ENCODE peak calls at places on chromosomes 7 and 10, in four cellular contexts. C is IMR-90, S is trophoblast cell, W is neuronal stem cell. J is an unnamed sample.

GRCh38 chr7:43764039-43764789 is 5.7 kb downstream of the BLVRA start:
- DNase-seq in C (no peak), S (peak; percentile 35), W (no peak), J (no peak)

GRCh38 chr7:120991570-120991969 is 3.1 kb downstream of the CPED1 start:
- DNase-seq in C (peak; percentile 90), S (peak; percentile 68), W (no peak), J (peak; percentile 75)

GRCh38 chr10:19788075-19788686 is 28.1 kb upstream of the PLXDC2 start:
- DNase-seq in C (peak; percentile 73), S (peak; percentile 82), W (peak; percentile 36), J (peak; percentile 68)

GRCh38 chr10:72080042-72081035 is 8.0 kb downstream of the SPOCK2 start:
- DNase-seq in C (no peak), S (peak; percentile 83), W (no peak), J (no peak)

GRCh38 chr7:138843632-138844580 is 45.9 kb upstream of the ATP6V0A4 start:
- DNase-seq in C (no peak), S (no peak), W (no peak), J (no peak)

GRCh38 chr10:92241158-92241500 is 49.7 kb downstream of the CPEB3 start:
- DNase-seq in C (peak; percentile 9), S (no peak), W (peak; percentile 44), J (no peak)

GRCh38 chr10:14056545-14057332 is 274.0 kb downstream of the FRMD4A start:
- DNase-seq in C (peak; percentile 97), S (peak; percentile 90), W (no peak), J (peak; percentile 93)

GRCh38 chr7:1812693-1813393 is 142.8 kb downstream of the ELFN1 start:
- DNase-seq in C (no peak), S (no peak), W (peak; percentile 14), J (no peak)

GRCh38 chr7:120933475-120933874 is 17.1 kb upstream of the ING3 start:
- DNase-seq in C (no peak), S (no peak), W (no peak), J (no peak)

GRCh38 chr7:112411186-112411795 is 39.0 kb upstream of the IFRD1 start:
- DNase-seq in C (peak; percentile 62), S (peak; percentile 10), W (no peak), J (peak; percentile 37)

GRCh38 chr7:155322530-155322929 is 24.9 kb downstream of the INSIG1 start:
- DNase-seq in C (no peak), S (peak; percentile 83), W (no peak), J (no peak)

GRCh38 chr7:106423111-106423510 is 138.3 kb upstream of the NAMPT start:
- DNase-seq in C (no peak), S (no peak), W (no peak), J (no peak)

GRCh38 chr7:106425017-106425719 is 140.4 kb upstream of the NAMPT start:
- DNase-seq in C (peak; percentile 100), S (peak; percentile 98), W (no peak), J (peak; percentile 100)

GRCh38 chr7:106423836-106424475 is 139.2 kb upstream of the NAMPT start:
- DNase-seq in C (no peak), S (no peak), W (no peak), J (no peak)

GRCh38 chr7:106426803-106427202 is 142.0 kb upstream of the NAMPT start:
- DNase-seq in C (no peak), S (no peak), W (no peak), J (no peak)

DNA sequence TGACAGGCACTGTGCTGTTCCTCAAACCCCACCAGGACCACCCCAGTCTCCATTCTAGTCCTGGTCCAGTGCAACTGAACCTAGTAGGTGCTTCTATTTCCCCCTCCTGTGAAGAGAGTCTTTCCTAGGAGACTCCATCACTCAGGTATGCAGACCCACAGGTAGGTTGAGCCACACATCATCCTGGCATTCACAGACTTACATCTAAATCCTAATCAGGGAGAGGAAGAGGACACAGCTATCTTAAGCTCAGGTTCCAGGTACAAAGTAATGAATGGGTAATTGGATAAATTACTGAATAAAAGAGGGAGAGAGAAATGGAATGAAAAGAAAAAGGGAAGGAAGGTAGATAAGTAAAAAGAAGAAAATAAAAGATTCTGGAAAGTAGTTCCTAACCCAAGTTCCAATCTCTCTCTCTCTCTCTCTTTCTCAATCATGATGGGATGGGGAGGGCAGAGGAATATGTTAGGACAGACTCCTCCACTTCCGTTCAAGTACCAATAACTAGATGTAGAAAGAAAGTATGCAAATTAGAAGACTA is 139.8 kb upstream of the NAMPT start:
- DNase-seq in C (no peak), S (peak; percentile 72), W (no peak), J (no peak)
- H3K4ac ChIP-seq in C (peak overlapping the region; percentile 95), S (no peak overlapping the region), W (no peak overlapping the region), J (peak overlapping the region; percentile 42)

GRCh38 chr10:60778214-60778977 is at the start of gene CDK1:
- DNase-seq in C (peak; percentile 98), S (peak; percentile 99), W (peak; percentile 98), J (peak; percentile 99)
- H3K4ac ChIP-seq in C (peak within 1 kb of the TSS; percentile 37), S (peak within 1 kb of the TSS; percentile 100), W (peak within 1 kb of the TSS; percentile 53), J (no peak within 1 kb of the TSS)

DNA sequence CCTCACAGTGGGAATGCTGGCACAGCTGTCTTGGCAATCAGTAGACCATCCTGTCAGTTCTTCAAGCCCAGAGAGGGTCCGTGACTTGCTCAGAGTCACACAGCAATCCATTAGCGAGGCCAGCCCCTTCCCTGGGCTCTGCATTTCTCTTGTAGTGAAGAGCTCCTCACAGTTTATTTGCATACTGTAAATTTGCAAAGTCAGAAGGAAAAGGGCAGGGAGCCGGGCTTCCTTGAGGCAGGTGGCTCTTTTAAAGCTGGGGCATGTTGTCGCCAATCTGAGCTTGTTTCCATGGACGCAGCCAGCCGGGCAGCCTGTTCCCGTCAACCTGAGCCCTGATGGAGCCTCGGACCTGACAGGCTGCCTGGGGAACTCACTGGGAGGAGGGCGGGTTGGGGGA is 123.4 kb downstream of the CUX1 start:
- DNase-seq in C (no peak), S (no peak), W (peak; percentile 24), J (peak; percentile 29)
- H3K4ac ChIP-seq in C (peak overlapping the region; percentile 5), S (no peak overlapping the region), W (no peak overlapping the region), J (no peak overlapping the region)

DNA sequence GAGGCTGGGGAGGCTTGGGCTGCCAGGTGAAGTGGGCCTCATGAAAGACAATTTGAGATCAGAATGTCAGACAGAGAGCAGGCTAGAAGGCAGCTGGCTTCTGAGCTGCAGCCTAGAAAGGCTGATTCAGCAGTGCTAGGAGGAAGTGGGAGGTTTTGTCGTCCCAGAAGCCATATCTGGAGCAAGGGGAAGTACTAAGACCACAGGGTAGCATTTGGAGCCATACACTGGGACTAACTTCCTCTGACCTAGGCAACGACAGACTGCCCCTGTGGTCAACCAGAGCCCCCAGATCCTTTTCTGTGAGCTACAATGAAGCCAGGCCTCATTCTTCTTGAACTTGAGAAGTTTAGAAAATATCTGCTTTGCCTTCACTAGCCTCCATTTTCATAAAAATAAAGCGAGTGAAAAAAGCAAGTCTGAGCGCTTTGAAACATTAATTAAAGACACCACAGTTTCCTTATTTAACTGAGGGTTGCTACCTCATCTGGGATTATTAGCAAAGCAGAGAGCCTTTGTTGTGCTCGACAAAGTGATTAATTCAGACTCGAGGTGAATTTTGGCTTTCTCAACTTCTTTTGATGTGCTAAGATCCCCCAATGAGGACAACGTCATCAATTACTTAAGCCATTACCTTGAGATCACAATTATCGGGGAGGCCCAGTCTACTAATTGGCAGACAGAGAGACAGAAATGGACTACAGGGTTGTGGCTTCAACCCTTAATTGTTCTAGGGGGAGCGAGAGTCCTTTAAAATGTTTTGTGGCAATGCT is 26.6 kb downstream of the TBXAS1 start:
- DNase-seq in C (no peak), S (peak; percentile 23), W (no peak), J (no peak)
- H3K4ac ChIP-seq in C (peak overlapping the region; percentile 41), S (no peak overlapping the region), W (no peak overlapping the region), J (peak overlapping the region; percentile 52)

GRCh38 chr10:76072384-76072783 is 641.0 kb downstream of the LRMDA start:
- DNase-seq in C (no peak), S (no peak), W (no peak), J (no peak)

GRCh38 chr10:76074659-76075058 is 643.2 kb downstream of the LRMDA start:
- DNase-seq in C (no peak), S (no peak), W (no peak), J (no peak)

GRCh38 chr10:76070861-76071260 is 639.4 kb downstream of the LRMDA start:
- DNase-seq in C (no peak), S (no peak), W (no peak), J (no peak)

GRCh38 chr10:76071638-76072317 is 640.4 kb downstream of the LRMDA start:
- DNase-seq in C (no peak), S (no peak), W (no peak), J (peak; percentile 22)

DNA sequence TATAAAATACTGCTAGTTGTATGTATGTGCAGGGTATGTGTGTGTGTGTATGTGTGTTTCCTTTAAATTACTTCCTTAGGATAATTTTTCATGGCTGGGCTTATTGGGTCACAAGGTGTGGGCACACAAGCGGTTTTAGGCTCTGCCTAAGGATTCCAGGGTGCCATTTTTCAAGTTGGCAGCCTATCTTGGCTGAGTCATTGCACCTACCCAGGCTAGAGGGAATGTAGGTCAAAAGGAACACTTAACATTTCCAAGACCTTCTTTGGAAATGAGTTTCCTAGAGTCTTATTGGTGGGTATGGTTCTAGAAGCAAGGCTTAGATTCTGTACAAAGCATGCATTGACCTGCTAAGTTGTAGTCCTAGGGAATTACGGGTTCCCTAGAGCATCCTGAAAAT is 642.1 kb downstream of the LRMDA start:
- DNase-seq in C (no peak), S (no peak), W (no peak), J (no peak)
- H3K4ac ChIP-seq in C (no peak overlapping the region), S (no peak overlapping the region), W (no peak overlapping the region), J (no peak overlapping the region)